ENCODE peak calls at places on chromosomes 7 and 10, in nine cellular contexts. One of them, this sample, is unnamed.

GRCh38 chr7:28858206-28858605 is 99.9 kb downstream of the TRIL start:
- DNase-seq in ACHN: no peak
- DNase-seq in nucleus accumbens: no peak
- DNase-seq in glutamatergic neuron: no peak
- DNase-seq in ecto neural progenitor cell: no peak
- DNase-seq in activated CD4-positive, alpha-beta T cell treated with anti-CD3 and anti-CD28 coated beads for 24 hours: no peak
- DNase-seq in mucosa of gallbladder: no peak
- DNase-seq in Kasumi-1: no peak
- DNase-seq in skeletal muscle cell: peak; percentile 65
- DNase-seq in this sample: no peak

GRCh38 chr10:51422311-51423120 is 276.9 kb downstream of the CSTF2T start:
- DNase-seq in ACHN: peak; percentile 46
- DNase-seq in nucleus accumbens: no peak
- DNase-seq in glutamatergic neuron: peak; percentile 31
- DNase-seq in ecto neural progenitor cell: peak; percentile 50
- DNase-seq in activated CD4-positive, alpha-beta T cell treated with anti-CD3 and anti-CD28 coated beads for 24 hours: no peak
- DNase-seq in mucosa of gallbladder: peak; percentile 57
- DNase-seq in Kasumi-1: peak; percentile 44
- DNase-seq in skeletal muscle cell: peak; percentile 21
- DNase-seq in this sample: peak; percentile 65

GRCh38 chr7:158017226-158018060 is 570.2 kb downstream of the PTPRN2 start:
- DNase-seq in ACHN: no peak
- DNase-seq in nucleus accumbens: no peak
- DNase-seq in glutamatergic neuron: no peak
- DNase-seq in ecto neural progenitor cell: no peak
- DNase-seq in activated CD4-positive, alpha-beta T cell treated with anti-CD3 and anti-CD28 coated beads for 24 hours: no peak
- DNase-seq in mucosa of gallbladder: no peak
- DNase-seq in Kasumi-1: no peak
- DNase-seq in skeletal muscle cell: no peak
- DNase-seq in this sample: no peak

GRCh38 chr7:52018680-52019054 is 702.1 kb upstream of the COBL start:
- DNase-seq in ACHN: no peak
- DNase-seq in nucleus accumbens: no peak
- DNase-seq in glutamatergic neuron: no peak
- DNase-seq in ecto neural progenitor cell: no peak
- DNase-seq in activated CD4-positive, alpha-beta T cell treated with anti-CD3 and anti-CD28 coated beads for 24 hours: no peak
- DNase-seq in mucosa of gallbladder: no peak
- DNase-seq in Kasumi-1: no peak
- DNase-seq in skeletal muscle cell: no peak
- DNase-seq in this sample: no peak

GRCh38 chr7:138032186-138032585 is 30.3 kb upstream of the CREB3L2 start:
- DNase-seq in ACHN: no peak
- DNase-seq in nucleus accumbens: no peak
- DNase-seq in glutamatergic neuron: no peak
- DNase-seq in ecto neural progenitor cell: no peak
- DNase-seq in activated CD4-positive, alpha-beta T cell treated with anti-CD3 and anti-CD28 coated beads for 24 hours: no peak
- DNase-seq in mucosa of gallbladder: no peak
- DNase-seq in Kasumi-1: no peak
- DNase-seq in skeletal muscle cell: no peak
- DNase-seq in this sample: no peak

GRCh38 chr10:7354330-7355047 is 56.3 kb downstream of the SFMBT2 start:
- DNase-seq in ACHN: no peak
- DNase-seq in nucleus accumbens: no peak
- DNase-seq in glutamatergic neuron: no peak
- DNase-seq in ecto neural progenitor cell: no peak
- DNase-seq in activated CD4-positive, alpha-beta T cell treated with anti-CD3 and anti-CD28 coated beads for 24 hours: no peak
- DNase-seq in mucosa of gallbladder: no peak
- DNase-seq in Kasumi-1: no peak
- DNase-seq in skeletal muscle cell: peak; percentile 42
- DNase-seq in this sample: peak; percentile 32

GRCh38 chr7:25656581-25657026 is 428.3 kb upstream of the NPVF start:
- DNase-seq in ACHN: no peak
- DNase-seq in nucleus accumbens: no peak
- DNase-seq in glutamatergic neuron: no peak
- DNase-seq in ecto neural progenitor cell: no peak
- DNase-seq in activated CD4-positive, alpha-beta T cell treated with anti-CD3 and anti-CD28 coated beads for 24 hours: no peak
- DNase-seq in mucosa of gallbladder: no peak
- DNase-seq in Kasumi-1: no peak
- DNase-seq in skeletal muscle cell: no peak
- DNase-seq in this sample: no peak

GRCh38 chr7:11831727-11832495 is at the start of gene THSD7A:
- DNase-seq in ACHN: peak; percentile 39
- DNase-seq in nucleus accumbens: peak; percentile 59
- DNase-seq in glutamatergic neuron: peak; percentile 89
- DNase-seq in ecto neural progenitor cell: peak; percentile 80
- DNase-seq in activated CD4-positive, alpha-beta T cell treated with anti-CD3 and anti-CD28 coated beads for 24 hours: no peak
- DNase-seq in mucosa of gallbladder: peak; percentile 36
- DNase-seq in Kasumi-1: no peak
- DNase-seq in skeletal muscle cell: no peak
- DNase-seq in this sample: peak; percentile 75

GRCh38 chr10:70374775-70375614 is 7.4 kb downstream of the LRRC20 start:
- DNase-seq in ACHN: no peak
- DNase-seq in nucleus accumbens: no peak
- DNase-seq in glutamatergic neuron: no peak
- DNase-seq in ecto neural progenitor cell: no peak
- DNase-seq in activated CD4-positive, alpha-beta T cell treated with anti-CD3 and anti-CD28 coated beads for 24 hours: no peak
- DNase-seq in mucosa of gallbladder: no peak
- DNase-seq in Kasumi-1: no peak
- DNase-seq in skeletal muscle cell: no peak
- DNase-seq in this sample: peak; percentile 14

GRCh38 chr7:47428052-47428779 is 153.7 kb downstream of the TNS3 start:
- DNase-seq in ACHN: no peak
- DNase-seq in nucleus accumbens: no peak
- DNase-seq in glutamatergic neuron: peak; percentile 42
- DNase-seq in ecto neural progenitor cell: no peak
- DNase-seq in activated CD4-positive, alpha-beta T cell treated with anti-CD3 and anti-CD28 coated beads for 24 hours: no peak
- DNase-seq in mucosa of gallbladder: no peak
- DNase-seq in Kasumi-1: no peak
- DNase-seq in skeletal muscle cell: no peak
- DNase-seq in this sample: no peak

GRCh38 chr10:28020080-28020860 is 21.4 kb upstream of the ODAD2 start:
- DNase-seq in ACHN: no peak
- DNase-seq in nucleus accumbens: no peak
- DNase-seq in glutamatergic neuron: no peak
- DNase-seq in ecto neural progenitor cell: no peak
- DNase-seq in activated CD4-positive, alpha-beta T cell treated with anti-CD3 and anti-CD28 coated beads for 24 hours: no peak
- DNase-seq in mucosa of gallbladder: no peak
- DNase-seq in Kasumi-1: no peak
- DNase-seq in skeletal muscle cell: peak; percentile 21
- DNase-seq in this sample: no peak

GRCh38 chr7:141430426-141431142 is 120.6 kb upstream of the AGK start:
- DNase-seq in ACHN: no peak
- DNase-seq in nucleus accumbens: no peak
- DNase-seq in glutamatergic neuron: no peak
- DNase-seq in ecto neural progenitor cell: no peak
- DNase-seq in activated CD4-positive, alpha-beta T cell treated with anti-CD3 and anti-CD28 coated beads for 24 hours: no peak
- DNase-seq in mucosa of gallbladder: no peak
- DNase-seq in Kasumi-1: no peak
- DNase-seq in skeletal muscle cell: no peak
- DNase-seq in this sample: no peak

GRCh38 chr10:24893127-24893526 is 59.3 kb downstream of the PRTFDC1 start:
- DNase-seq in ACHN: no peak
- DNase-seq in nucleus accumbens: no peak
- DNase-seq in glutamatergic neuron: no peak
- DNase-seq in ecto neural progenitor cell: no peak
- DNase-seq in activated CD4-positive, alpha-beta T cell treated with anti-CD3 and anti-CD28 coated beads for 24 hours: no peak
- DNase-seq in mucosa of gallbladder: no peak
- DNase-seq in Kasumi-1: no peak
- DNase-seq in skeletal muscle cell: no peak
- DNase-seq in this sample: no peak

GRCh38 chr7:45993621-45994020 is 72.5 kb upstream of the IGFBP3 start:
- DNase-seq in ACHN: no peak
- DNase-seq in nucleus accumbens: no peak
- DNase-seq in glutamatergic neuron: no peak
- DNase-seq in ecto neural progenitor cell: no peak
- DNase-seq in activated CD4-positive, alpha-beta T cell treated with anti-CD3 and anti-CD28 coated beads for 24 hours: no peak
- DNase-seq in mucosa of gallbladder: no peak
- DNase-seq in Kasumi-1: no peak
- DNase-seq in skeletal muscle cell: no peak
- DNase-seq in this sample: no peak

GRCh38 chr10:128011059-128011979 is 104.4 kb downstream of the PTPRE start:
- DNase-seq in ACHN: peak; percentile 78
- DNase-seq in nucleus accumbens: peak; percentile 76
- DNase-seq in glutamatergic neuron: peak; percentile 86
- DNase-seq in ecto neural progenitor cell: peak; percentile 91
- DNase-seq in activated CD4-positive, alpha-beta T cell treated with anti-CD3 and anti-CD28 coated beads for 24 hours: peak; percentile 82
- DNase-seq in mucosa of gallbladder: peak; percentile 84
- DNase-seq in Kasumi-1: peak; percentile 86
- DNase-seq in skeletal muscle cell: no peak
- DNase-seq in this sample: peak; percentile 94

GRCh38 chr10:133381041-133381440 is 2.0 kb downstream of the PAOX start:
- DNase-seq in ACHN: no peak
- DNase-seq in nucleus accumbens: no peak
- DNase-seq in glutamatergic neuron: no peak
- DNase-seq in ecto neural progenitor cell: no peak
- DNase-seq in activated CD4-positive, alpha-beta T cell treated with anti-CD3 and anti-CD28 coated beads for 24 hours: no peak
- DNase-seq in mucosa of gallbladder: no peak
- DNase-seq in Kasumi-1: no peak
- DNase-seq in skeletal muscle cell: no peak
- DNase-seq in this sample: no peak

GRCh38 chr7:6833636-6834035 is 7.6 kb upstream of the CCZ1B start:
- DNase-seq in ACHN: no peak
- DNase-seq in nucleus accumbens: no peak
- DNase-seq in glutamatergic neuron: no peak
- DNase-seq in ecto neural progenitor cell: no peak
- DNase-seq in activated CD4-positive, alpha-beta T cell treated with anti-CD3 and anti-CD28 coated beads for 24 hours: no peak
- DNase-seq in mucosa of gallbladder: no peak
- DNase-seq in Kasumi-1: no peak
- DNase-seq in skeletal muscle cell: no peak
- DNase-seq in this sample: no peak

GRCh38 chr7:121084748-121085336 is 96.3 kb downstream of the CPED1 start:
- DNase-seq in ACHN: peak; percentile 98
- DNase-seq in nucleus accumbens: no peak
- DNase-seq in glutamatergic neuron: no peak
- DNase-seq in ecto neural progenitor cell: no peak
- DNase-seq in activated CD4-positive, alpha-beta T cell treated with anti-CD3 and anti-CD28 coated beads for 24 hours: no peak
- DNase-seq in mucosa of gallbladder: no peak
- DNase-seq in Kasumi-1: no peak
- DNase-seq in skeletal muscle cell: peak; percentile 86
- DNase-seq in this sample: peak; percentile 57

GRCh38 chr7:47787249-47788069 is 160.8 kb downstream of the PKD1L1 start:
- DNase-seq in ACHN: no peak
- DNase-seq in nucleus accumbens: no peak
- DNase-seq in glutamatergic neuron: no peak
- DNase-seq in ecto neural progenitor cell: no peak
- DNase-seq in activated CD4-positive, alpha-beta T cell treated with anti-CD3 and anti-CD28 coated beads for 24 hours: no peak
- DNase-seq in mucosa of gallbladder: no peak
- DNase-seq in Kasumi-1: no peak
- DNase-seq in skeletal muscle cell: no peak
- DNase-seq in this sample: no peak

GRCh38 chr7:159084069-159084801 is 60.4 kb downstream of the VIPR2 start:
- DNase-seq in ACHN: no peak
- DNase-seq in nucleus accumbens: no peak
- DNase-seq in glutamatergic neuron: peak; percentile 8
- DNase-seq in ecto neural progenitor cell: no peak
- DNase-seq in activated CD4-positive, alpha-beta T cell treated with anti-CD3 and anti-CD28 coated beads for 24 hours: no peak
- DNase-seq in mucosa of gallbladder: no peak
- DNase-seq in Kasumi-1: no peak
- DNase-seq in skeletal muscle cell: no peak
- DNase-seq in this sample: no peak

GRCh38 chr7:101119876-101120275 is 7.0 kb upstream of the SERPINE1 start:
- DNase-seq in ACHN: no peak
- DNase-seq in nucleus accumbens: no peak
- DNase-seq in glutamatergic neuron: no peak
- DNase-seq in ecto neural progenitor cell: no peak
- DNase-seq in activated CD4-positive, alpha-beta T cell treated with anti-CD3 and anti-CD28 coated beads for 24 hours: no peak
- DNase-seq in mucosa of gallbladder: no peak
- DNase-seq in Kasumi-1: no peak
- DNase-seq in skeletal muscle cell: no peak
- DNase-seq in this sample: no peak

GRCh38 chr7:155353256-155353897 is 55.7 kb downstream of the INSIG1 start:
- DNase-seq in ACHN: no peak
- DNase-seq in nucleus accumbens: no peak
- DNase-seq in glutamatergic neuron: peak; percentile 7
- DNase-seq in ecto neural progenitor cell: no peak
- DNase-seq in activated CD4-positive, alpha-beta T cell treated with anti-CD3 and anti-CD28 coated beads for 24 hours: no peak
- DNase-seq in mucosa of gallbladder: no peak
- DNase-seq in Kasumi-1: no peak
- DNase-seq in skeletal muscle cell: no peak
- DNase-seq in this sample: no peak

GRCh38 chr10:88157981-88158465 is 294.6 kb downstream of the PTEN start:
- DNase-seq in ACHN: peak; percentile 83
- DNase-seq in nucleus accumbens: no peak
- DNase-seq in glutamatergic neuron: no peak
- DNase-seq in ecto neural progenitor cell: no peak
- DNase-seq in activated CD4-positive, alpha-beta T cell treated with anti-CD3 and anti-CD28 coated beads for 24 hours: no peak
- DNase-seq in mucosa of gallbladder: no peak
- DNase-seq in Kasumi-1: peak; percentile 25
- DNase-seq in skeletal muscle cell: peak; percentile 69
- DNase-seq in this sample: peak; percentile 62

GRCh38 chr10:97708976-97709745 is 4.4 kb upstream of the MARVELD1 start:
- DNase-seq in ACHN: peak; percentile 73
- DNase-seq in nucleus accumbens: no peak
- DNase-seq in glutamatergic neuron: peak; percentile 55
- DNase-seq in ecto neural progenitor cell: peak; percentile 65
- DNase-seq in activated CD4-positive, alpha-beta T cell treated with anti-CD3 and anti-CD28 coated beads for 24 hours: peak; percentile 26
- DNase-seq in mucosa of gallbladder: peak; percentile 84
- DNase-seq in Kasumi-1: peak; percentile 86
- DNase-seq in skeletal muscle cell: peak; percentile 31
- DNase-seq in this sample: peak; percentile 81

GRCh38 chr10:102702742-102703141 is 11.5 kb downstream of the ARL3 start:
- DNase-seq in ACHN: no peak
- DNase-seq in nucleus accumbens: no peak
- DNase-seq in glutamatergic neuron: no peak
- DNase-seq in ecto neural progenitor cell: no peak
- DNase-seq in activated CD4-positive, alpha-beta T cell treated with anti-CD3 and anti-CD28 coated beads for 24 hours: no peak
- DNase-seq in mucosa of gallbladder: no peak
- DNase-seq in Kasumi-1: no peak
- DNase-seq in skeletal muscle cell: no peak
- DNase-seq in this sample: no peak

GRCh38 chr10:110547139-110547761 is 20.2 kb upstream of the SMC3 start:
- DNase-seq in ACHN: peak; percentile 76
- DNase-seq in nucleus accumbens: no peak
- DNase-seq in glutamatergic neuron: no peak
- DNase-seq in ecto neural progenitor cell: no peak
- DNase-seq in activated CD4-positive, alpha-beta T cell treated with anti-CD3 and anti-CD28 coated beads for 24 hours: no peak
- DNase-seq in mucosa of gallbladder: no peak
- DNase-seq in Kasumi-1: peak; percentile 89
- DNase-seq in skeletal muscle cell: no peak
- DNase-seq in this sample: peak; percentile 58

GRCh38 chr7:142025896-142026295 is 30.2 kb downstream of the MGAM start:
- DNase-seq in ACHN: no peak
- DNase-seq in nucleus accumbens: no peak
- DNase-seq in glutamatergic neuron: no peak
- DNase-seq in ecto neural progenitor cell: no peak
- DNase-seq in activated CD4-positive, alpha-beta T cell treated with anti-CD3 and anti-CD28 coated beads for 24 hours: no peak
- DNase-seq in mucosa of gallbladder: no peak
- DNase-seq in Kasumi-1: no peak
- DNase-seq in skeletal muscle cell: no peak
- DNase-seq in this sample: no peak

GRCh38 chr7:31051598-31052503 is at the start of gene ADCYAP1R1:
- DNase-seq in ACHN: no peak
- DNase-seq in nucleus accumbens: peak; percentile 43
- DNase-seq in glutamatergic neuron: peak; percentile 70
- DNase-seq in ecto neural progenitor cell: peak; percentile 86
- DNase-seq in activated CD4-positive, alpha-beta T cell treated with anti-CD3 and anti-CD28 coated beads for 24 hours: no peak
- DNase-seq in mucosa of gallbladder: no peak
- DNase-seq in Kasumi-1: no peak
- DNase-seq in skeletal muscle cell: no peak
- DNase-seq in this sample: peak; percentile 29

GRCh38 chr7:85875398-85875797 is 688.5 kb upstream of the SEMA3D start:
- DNase-seq in ACHN: no peak
- DNase-seq in nucleus accumbens: no peak
- DNase-seq in glutamatergic neuron: no peak
- DNase-seq in ecto neural progenitor cell: no peak
- DNase-seq in activated CD4-positive, alpha-beta T cell treated with anti-CD3 and anti-CD28 coated beads for 24 hours: no peak
- DNase-seq in mucosa of gallbladder: no peak
- DNase-seq in Kasumi-1: no peak
- DNase-seq in skeletal muscle cell: no peak
- DNase-seq in this sample: no peak

GRCh38 chr10:119061352-119061751 is 19.3 kb downstream of the EIF3A start:
- DNase-seq in ACHN: no peak
- DNase-seq in nucleus accumbens: no peak
- DNase-seq in glutamatergic neuron: no peak
- DNase-seq in ecto neural progenitor cell: no peak
- DNase-seq in activated CD4-positive, alpha-beta T cell treated with anti-CD3 and anti-CD28 coated beads for 24 hours: no peak
- DNase-seq in mucosa of gallbladder: no peak
- DNase-seq in Kasumi-1: no peak
- DNase-seq in skeletal muscle cell: no peak
- DNase-seq in this sample: no peak

GRCh38 chr10:19979628-19980027 is 163.4 kb downstream of the PLXDC2 start:
- DNase-seq in ACHN: no peak
- DNase-seq in nucleus accumbens: no peak
- DNase-seq in glutamatergic neuron: no peak
- DNase-seq in ecto neural progenitor cell: no peak
- DNase-seq in activated CD4-positive, alpha-beta T cell treated with anti-CD3 and anti-CD28 coated beads for 24 hours: no peak
- DNase-seq in mucosa of gallbladder: no peak
- DNase-seq in Kasumi-1: no peak
- DNase-seq in skeletal muscle cell: no peak
- DNase-seq in this sample: no peak